ENCODE peak calls at places on chromosome 14, in five cellular contexts. E is A549, R is IMR-90, L is K562, W is GM12878. Q is an unnamed sample.
A peak's percentile ranks its signal among the peaks of the same experiment; 100 is the strongest.

GRCh38 chr14:83300454-83301064 is 1766.9 kb upstream of the SEL1L start:
- DNase-seq in R (peak; percentile 52), L (no peak), W (no peak), E (no peak), Q (peak; percentile 12)

GRCh38 chr14:52553002-52553670 is 500 bp downstream of the GPR137C start:
- DNase-seq in E (no peak), R (no peak), W (no peak), L (peak; percentile 62), Q (no peak)

GRCh38 chr14:81818271-81818670 is 284.6 kb upstream of the SEL1L start:
- DNase-seq in E (no peak), R (no peak), L (no peak), W (no peak), Q (no peak)

GRCh38 chr14:64705406-64706118 is 1.3 kb downstream of the PLEKHG3 start:
- DNase-seq in E (no peak), W (no peak), R (no peak), L (no peak), Q (peak; percentile 46)

GRCh38 chr14:72892103-72892878 is 1.6 kb downstream of the DPF3 start:
- DNase-seq in R (peak; percentile 43), L (no peak), W (no peak), E (no peak), Q (peak; percentile 56)

GRCh38 chr14:72613196-72613974 is 280.5 kb downstream of the DPF3 start:
- DNase-seq in R (no peak), W (no peak), E (no peak), L (no peak), Q (peak; percentile 63)

GRCh38 chr14:98131406-98131805 is 1140.6 kb downstream of the BCL11B start:
- DNase-seq in L (no peak), W (no peak), E (no peak), R (no peak), Q (no peak)

GRCh38 chr14:34461334-34462131 is 507 bp downstream of the SPTSSA start:
- DNase-seq in R (peak; percentile 52), W (no peak), E (peak; percentile 41), L (peak; percentile 62), Q (no peak)

GRCh38 chr14:106459971-106460730 is 933.8 kb downstream of the TMEM121 start:
- DNase-seq in W (no peak), E (peak; percentile 1), R (no peak), L (peak; percentile 12), Q (no peak)

GRCh38 chr14:90818715-90819114 is 2.5 kb upstream of the TTC7B start:
- DNase-seq in L (no peak), R (no peak), W (no peak), E (no peak), Q (no peak)

GRCh38 chr14:90815567-90815816 is 738 bp downstream of the TTC7B start:
- DNase-seq in L (no peak), E (no peak), R (no peak), W (no peak), Q (no peak)

GRCh38 chr14:90816686-90817436 is 631 bp upstream of the TTC7B start:
- DNase-seq in L (no peak), W (no peak), E (no peak), R (no peak), Q (no peak)

GRCh38 chr14:90814806-90815566 is 1.2 kb downstream of the TTC7B start:
- DNase-seq in R (no peak), L (no peak), E (no peak), W (no peak), Q (no peak)

DNA sequence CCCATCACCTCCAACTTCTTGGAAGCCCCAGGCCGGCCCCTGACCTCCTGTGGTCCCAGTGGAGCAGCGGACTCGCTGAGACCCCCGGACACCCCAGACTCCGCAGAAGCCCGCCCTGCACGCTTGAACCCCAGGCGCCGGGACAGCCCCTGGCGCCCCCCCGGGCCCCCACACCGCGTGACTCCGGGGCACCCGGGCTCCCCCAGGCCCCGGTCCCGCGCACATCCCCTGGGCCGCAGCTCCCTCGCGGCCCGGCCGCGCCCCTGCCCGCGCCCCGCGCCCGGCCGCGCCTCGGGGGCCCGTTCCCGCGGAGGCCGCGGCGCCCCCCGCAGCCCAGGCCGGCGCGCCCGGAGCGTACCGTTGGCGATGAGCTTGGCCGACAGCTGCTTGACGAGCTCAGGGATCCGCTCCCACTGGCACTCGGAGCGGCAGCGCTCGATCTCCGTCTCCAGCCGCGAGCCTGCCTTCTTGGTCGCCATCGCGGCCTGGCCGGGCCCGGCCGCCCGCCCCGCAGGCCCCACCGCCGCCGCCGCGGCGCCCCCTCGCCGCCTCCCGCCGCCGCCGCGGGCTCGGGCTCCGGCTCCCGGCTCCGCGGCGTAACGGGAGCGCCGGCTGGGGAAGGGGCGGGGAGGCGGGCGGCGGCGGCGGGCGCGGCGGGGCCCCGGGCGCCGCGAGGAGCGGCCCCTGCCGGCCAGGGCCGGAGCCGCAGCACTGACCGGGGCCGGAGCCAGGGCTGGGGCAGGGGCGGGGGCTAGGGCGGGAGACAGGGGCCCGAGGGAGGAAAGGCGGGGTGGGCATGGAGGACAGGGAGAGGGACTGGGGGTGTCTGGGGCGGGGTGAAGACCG is at the start of gene TTC7B:
- DNase-seq in R (peak; percentile 24), W (no peak), E (peak; percentile 83), L (peak; percentile 85), Q (peak; percentile 99)
- TF ChIP-seq RCOR1 in R (no peak), W (no peak), E (no peak), L (no peak), Q (no peak)

DNA sequence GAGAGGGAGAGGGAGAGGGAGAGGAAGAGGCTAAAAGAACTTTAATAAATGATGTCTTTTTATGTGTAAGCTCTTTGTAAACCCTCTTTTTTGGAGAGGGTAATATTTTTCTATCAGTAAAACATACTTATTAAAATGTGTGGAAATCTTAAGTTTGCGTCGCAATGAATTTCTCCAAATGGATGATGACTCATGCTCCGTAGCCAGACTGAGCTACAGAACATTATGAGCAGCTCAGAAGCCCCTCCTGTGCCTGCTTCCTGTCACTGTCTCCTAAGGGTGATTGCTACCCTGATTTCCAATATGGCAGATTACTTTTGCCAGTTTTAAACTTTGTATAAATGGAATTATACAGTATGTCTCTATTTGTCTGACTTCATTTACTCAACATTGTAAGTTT is 13.0 kb upstream of the PYGL start:
- DNase-seq in L (no peak), R (peak; percentile 48), W (no peak), E (no peak), Q (no peak)
- TF ChIP-seq RCOR1 in L (no peak), R (no peak), W (no peak), E (no peak), Q (no peak)

GRCh38 chr14:32756173-32756572 is 182.5 kb upstream of the NPAS3 start:
- DNase-seq in L (no peak), W (no peak), R (no peak), E (no peak), Q (no peak)
- TF ChIP-seq RCOR1 in L (no peak), W (no peak), R (no peak), E (no peak), Q (no peak)

GRCh38 chr14:54816450-54816849 is 86.2 kb downstream of the GCH1 start:
- DNase-seq in W (no peak), L (no peak), R (no peak), E (no peak), Q (peak; percentile 54)

GRCh38 chr14:54817506-54817905 is 85.1 kb downstream of the GCH1 start:
- DNase-seq in W (no peak), R (no peak), E (no peak), L (no peak), Q (no peak)

GRCh38 chr14:54815531-54815930 is 87.1 kb downstream of the GCH1 start:
- DNase-seq in E (no peak), W (no peak), L (no peak), R (no peak), Q (no peak)

GRCh38 chr14:54815016-54815415 is 87.6 kb downstream of the GCH1 start:
- DNase-seq in R (peak; percentile 20), E (no peak), W (no peak), L (no peak), Q (no peak)

GRCh38 chr14:54818201-54819133 is 84.2 kb downstream of the GCH1 start:
- DNase-seq in R (peak; percentile 69), W (no peak), L (peak; percentile 24), E (no peak), Q (peak; percentile 76)
- TF ChIP-seq RCOR1 in R (no peak), W (no peak), L (peak; percentile 66), E (no peak), Q (peak; percentile 90)

DNA sequence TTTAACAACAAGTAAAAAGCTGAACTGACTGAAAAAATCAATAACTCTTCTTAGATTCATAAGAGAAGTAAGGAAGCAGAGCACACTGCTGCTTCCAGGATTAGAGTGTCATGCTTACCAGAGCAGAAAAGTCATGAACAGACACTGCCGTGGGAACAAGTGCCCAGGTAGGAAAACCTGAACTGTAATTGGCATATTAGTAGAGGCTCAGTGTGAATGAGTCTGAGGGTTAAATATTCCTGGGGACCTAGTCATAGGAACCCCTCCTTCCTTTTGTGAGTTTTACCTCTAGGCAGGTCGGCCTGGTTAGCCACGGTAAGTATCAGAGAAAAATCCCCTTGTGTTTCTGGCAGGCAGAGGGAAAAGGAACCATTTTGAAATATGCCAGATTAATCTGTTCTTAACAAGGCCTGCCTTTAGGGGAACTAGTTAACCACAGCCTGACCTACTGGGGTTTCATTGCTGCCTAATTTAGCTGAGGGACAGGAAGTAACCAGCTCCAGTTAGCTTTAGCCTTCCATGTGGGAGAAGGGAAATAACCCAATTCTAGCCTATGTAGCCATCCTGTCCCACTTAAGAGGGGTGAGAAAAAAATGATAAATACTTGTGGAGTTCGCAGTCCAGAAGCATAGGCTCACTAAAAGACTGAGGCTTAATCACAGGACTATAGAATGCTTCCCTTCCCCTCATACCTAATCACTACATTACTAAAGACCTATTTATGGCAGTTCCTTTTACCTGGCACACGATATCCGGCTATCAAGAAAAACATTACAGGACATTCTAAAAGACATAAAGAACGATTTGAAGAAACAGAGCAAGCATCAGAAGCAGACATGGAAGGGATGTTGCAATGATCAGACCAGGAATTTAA is 22.6 kb downstream of the COX8C start:
- DNase-seq in R (no peak), E (no peak), W (peak; percentile 85), L (no peak), Q (no peak)
- TF ChIP-seq RCOR1 in R (no peak), E (no peak), W (no peak), L (no peak), Q (no peak)